ENCODE peak calls at places on chromosome 16, in nine cellular contexts. S, W, X, Z, R, G, Q, U and I are unnamed samples.

GRCh38 chr16:53089434-53090270 is 34.9 kb downstream of the CHD9 start:
- DNase-seq in R (peak), G (no peak), Z (peak), S (no peak), U (peak), W (peak), X (no peak), Q (no peak), I (no peak)

GRCh38 chr16:84630446-84631152 is 12.7 kb upstream of the COTL1 start:
- DNase-seq in S (no peak), R (no peak), W (no peak), Q (peak), G (no peak), U (no peak), Z (no peak), X (no peak), I (no peak)

GRCh38 chr16:30615358-30616076 is 5.3 kb upstream of the ZNF689 start:
- DNase-seq in X (peak), S (peak), W (peak), R (peak), U (peak), G (peak), Q (peak), Z (peak), I (peak)

GRCh38 chr16:86337138-86337537 is 173.2 kb upstream of the FOXF1 start:
- DNase-seq in G (no peak), R (no peak), W (no peak), X (no peak), S (no peak), Z (no peak), U (no peak), Q (no peak), I (no peak)

GRCh38 chr16:81866820-81867440 is 87.8 kb downstream of the PLCG2 start:
- DNase-seq in X (no peak), S (no peak), Z (no peak), Q (no peak), R (no peak), U (no peak), G (no peak), W (no peak), I (no peak)

GRCh38 chr16:38941-39892 is 14.2 kb downstream of the POLR3K start:
- DNase-seq in Z (no peak), W (no peak), S (peak), Q (peak), R (no peak), G (no peak), U (peak), X (peak), I (no peak)

GRCh38 chr16:75109732-75110243 is 6.8 kb downstream of the LDHD start:
- DNase-seq in Z (no peak), R (no peak), G (no peak), U (no peak), W (no peak), S (peak), Q (no peak), X (peak), I (no peak)

GRCh38 chr16:4081035-4081434 is 35.2 kb downstream of the ADCY9 start:
- DNase-seq in R (no peak), Q (no peak), G (no peak), W (no peak), S (no peak), Z (peak), X (no peak), U (no peak), I (no peak)

GRCh38 chr16:8885674-8886592 is 3.8 kb downstream of the LITAFD start:
- DNase-seq in U (peak), Q (no peak), X (peak), Z (peak), S (no peak), W (peak), G (peak), R (peak), I (no peak)

GRCh38 chr16:81429045-81429521 is 15.5 kb upstream of the CMIP start:
- DNase-seq in S (peak), Z (peak), R (peak), X (peak), U (no peak), G (peak), W (peak), Q (no peak), I (peak)

GRCh38 chr16:71288570-71288889 is 672 bp downstream of the CMTR2 start:
- DNase-seq in S (no peak), U (peak), Q (no peak), R (peak), W (no peak), X (no peak), G (no peak), Z (no peak), I (no peak)

GRCh38 chr16:50469121-50469743 is 79.0 kb upstream of the NKD1 start:
- DNase-seq in W (no peak), S (no peak), Z (no peak), U (no peak), X (no peak), Q (no peak), G (no peak), R (no peak), I (no peak)

GRCh38 chr16:10608687-10609409 is 28.4 kb upstream of the EMP2 start:
- DNase-seq in U (no peak), S (no peak), X (no peak), Z (no peak), Q (no peak), R (peak), G (no peak), W (no peak), I (no peak)

GRCh38 chr16:72349719-72350118 is 177.8 kb upstream of the PMFBP1 start:
- DNase-seq in U (no peak), S (no peak), W (no peak), X (no peak), G (no peak), R (no peak), Z (no peak), Q (no peak), I (no peak)

GRCh38 chr16:79593074-79593531 is 7.4 kb downstream of the MAF start:
- DNase-seq in R (no peak), W (no peak), S (no peak), U (no peak), X (no peak), Z (no peak), Q (no peak), G (no peak), I (no peak)

GRCh38 chr16:19804538-19805323 is 79.9 kb downstream of the GPRC5B start:
- DNase-seq in W (peak), U (no peak), R (no peak), G (no peak), Z (peak), Q (no peak), S (peak), X (peak), I (no peak)

GRCh38 chr16:83561876-83562275 is 245.9 kb upstream of the HSBP1 start:
- DNase-seq in U (peak), S (no peak), G (no peak), X (peak), W (peak), R (peak), Q (no peak), Z (peak), I (no peak)

GRCh38 chr16:80988756-80989155 is 17.9 kb downstream of the CMC2 start:
- DNase-seq in U (no peak), W (no peak), S (no peak), Q (no peak), X (no peak), G (no peak), Z (no peak), R (no peak), I (no peak)

GRCh38 chr16:77663711-77664110 is 58.6 kb upstream of the NUDT7 start:
- DNase-seq in Q (no peak), W (no peak), X (no peak), U (no peak), S (no peak), R (no peak), Z (no peak), G (no peak), I (no peak)

GRCh38 chr16:79593754-79594153 is 6.8 kb downstream of the MAF start:
- DNase-seq in Q (no peak), U (no peak), R (no peak), S (no peak), X (no peak), W (no peak), Z (no peak), G (no peak), I (no peak)

GRCh38 chr16:75079346-75079926 is 37.1 kb downstream of the LDHD start:
- DNase-seq in S (no peak), Q (no peak), U (no peak), Z (no peak), G (no peak), R (no peak), W (no peak), X (no peak), I (no peak)

GRCh38 chr16:84471966-84472365 is 32.5 kb downstream of the MEAK7 start:
- DNase-seq in U (no peak), X (no peak), Z (no peak), S (no peak), G (no peak), R (no peak), Q (no peak), W (no peak), I (no peak)

GRCh38 chr16:50603206-50604064 is 55.2 kb downstream of the NKD1 start:
- DNase-seq in U (peak), X (no peak), W (no peak), S (no peak), Q (no peak), R (peak), G (no peak), Z (no peak), I (no peak)

GRCh38 chr16:23949630-23950290 is 114.0 kb downstream of the PRKCB start:
- DNase-seq in Z (no peak), U (no peak), Q (no peak), G (no peak), W (no peak), R (no peak), S (peak), X (no peak), I (no peak)

GRCh38 chr16:8808009-8808408 is 10.4 kb downstream of the PMM2 start:
- DNase-seq in X (no peak), W (no peak), G (no peak), R (no peak), Q (no peak), Z (no peak), U (no peak), S (no peak), I (no peak)

GRCh38 chr16:9077001-9077809 is 14.2 kb upstream of the HAPSTR1 start:
- DNase-seq in U (no peak), R (peak), Q (peak), W (no peak), Z (no peak), X (peak), G (peak), S (peak), I (peak)

DNA sequence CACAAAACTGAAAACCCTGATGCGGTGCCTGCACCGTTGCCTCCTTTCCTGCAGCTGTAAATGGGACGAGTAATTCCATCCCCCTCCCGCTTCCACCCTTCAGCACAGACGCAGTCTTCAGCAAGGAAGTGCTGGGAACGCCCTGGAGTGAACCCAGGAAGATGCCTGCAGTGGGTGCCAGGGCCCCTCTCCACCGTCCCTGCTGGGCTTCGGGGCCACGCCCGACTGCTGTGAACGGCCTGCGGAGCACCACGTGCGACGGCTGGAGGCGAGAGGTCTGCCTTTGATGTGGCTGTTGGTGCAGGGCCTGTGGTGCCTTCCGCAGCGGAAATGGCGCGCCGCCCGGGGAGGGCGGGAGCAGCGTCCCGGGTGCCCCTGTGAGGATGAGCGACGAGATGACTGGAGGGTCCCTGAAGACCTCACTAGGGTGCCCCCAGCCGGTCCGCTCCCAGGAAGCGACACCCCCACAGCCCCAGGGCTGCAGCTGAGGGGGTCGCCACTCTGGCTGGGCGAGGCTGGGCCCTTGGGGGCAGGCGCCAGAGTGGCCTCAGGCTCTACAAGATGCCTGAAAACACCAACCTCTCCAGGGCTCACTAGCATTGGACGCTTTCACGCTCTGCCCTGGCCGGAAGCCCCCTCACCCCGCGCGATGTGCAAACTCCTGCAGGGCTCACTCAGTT is 749 bp upstream of the MC1R start:
- DNase-seq in S (peak), W (peak), Q (peak), X (peak), U (peak), Z (peak), G (peak), R (peak), I (peak)
- TF ChIP-seq EZH2phosphoT487 in S (no peak), W (no peak), Q (no peak), X (peak), U (no peak), Z (no peak), G (no peak), R (no peak), I (no peak)

DNA sequence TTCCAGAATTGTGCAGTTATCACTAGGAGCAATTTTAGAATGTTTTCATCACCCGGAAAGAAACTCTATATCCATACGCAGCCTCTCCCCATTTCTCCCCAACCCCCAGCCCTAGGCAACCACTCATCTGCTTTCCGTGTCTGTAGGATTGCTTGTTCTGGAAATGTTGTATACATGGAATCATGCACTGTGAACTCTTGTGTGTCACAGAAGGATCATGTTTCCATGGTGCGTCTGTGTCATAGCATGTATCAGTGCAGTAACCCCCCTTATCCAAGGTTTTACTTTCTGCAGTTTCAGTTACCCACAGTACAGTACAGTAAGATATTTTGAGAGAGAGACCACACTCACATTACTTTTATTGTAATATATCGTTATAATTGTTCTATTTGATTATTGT is 299.4 kb downstream of the CPPED1 start:
- DNase-seq in Q (no peak), R (no peak), G (no peak), W (no peak), U (no peak), S (no peak), X (no peak), Z (no peak), I (no peak)
- TF ChIP-seq EZH2phosphoT487 in Q (no peak), R (no peak), G (no peak), W (no peak), U (no peak), S (no peak), X (no peak), Z (no peak), I (no peak)

GRCh38 chr16:89084814-89085612 is 8.6 kb upstream of the ACSF3 start:
- DNase-seq in X (no peak), R (no peak), Z (no peak), Q (no peak), S (no peak), W (no peak), G (no peak), U (no peak), I (no peak)
- TF ChIP-seq EZH2phosphoT487 in X (no peak), R (no peak), Z (no peak), Q (no peak), S (no peak), W (no peak), G (no peak), U (no peak), I (no peak)

GRCh38 chr16:2520097-2520783 is at the start of gene AMDHD2:
- DNase-seq in X (peak), S (peak), Z (peak), Q (peak), U (peak), G (peak), W (peak), R (peak), I (peak)
- TF ChIP-seq EZH2phosphoT487 in X (no peak), S (no peak), Z (no peak), Q (no peak), U (no peak), G (no peak), W (no peak), R (no peak), I (no peak)

DNA sequence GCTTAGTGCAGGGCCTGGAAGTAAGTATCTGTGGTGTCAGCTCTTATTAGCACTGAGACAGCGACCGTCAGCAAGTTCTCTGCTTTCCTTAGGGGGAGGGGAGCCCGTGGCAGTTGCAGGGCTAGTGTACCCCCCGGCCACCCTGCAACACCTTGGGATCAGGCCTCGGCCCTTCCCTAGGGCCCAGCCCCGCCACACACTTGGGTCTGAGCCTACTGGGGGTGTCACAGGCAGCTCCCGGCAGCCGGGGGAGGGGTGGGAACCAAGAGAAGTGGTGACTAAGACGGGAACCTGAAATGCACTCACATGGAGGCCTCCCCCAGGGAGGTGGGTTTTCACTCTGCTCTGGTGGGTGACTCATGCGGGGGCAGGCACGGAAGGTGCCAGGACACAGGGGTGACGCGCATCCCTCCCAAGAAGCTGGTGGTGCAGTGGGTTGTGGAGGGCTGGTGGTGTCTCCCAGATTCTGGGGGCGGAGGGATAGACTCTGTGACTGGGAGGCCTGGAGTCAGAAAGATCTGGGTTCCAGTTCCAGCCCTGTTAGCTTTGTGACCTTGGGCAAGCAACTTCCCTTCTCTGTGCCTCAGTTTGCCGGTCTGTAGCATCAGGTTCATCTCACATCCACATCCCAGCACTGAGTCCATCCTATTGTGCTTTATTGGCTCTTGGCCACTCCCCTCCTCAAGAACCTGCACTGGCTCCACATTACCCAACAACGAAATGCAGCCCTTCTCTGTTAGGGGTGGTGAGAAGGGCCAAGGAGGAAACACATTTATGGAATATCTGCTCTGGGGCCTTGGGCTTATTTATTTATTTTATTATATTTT is 44.5 kb downstream of the LAT start:
- DNase-seq in X (peak), S (no peak), R (peak), Q (no peak), G (no peak), Z (peak), W (peak), U (peak), I (no peak)
- TF ChIP-seq EZH2phosphoT487 in X (no peak), S (no peak), R (no peak), Q (no peak), G (no peak), Z (no peak), W (no peak), U (no peak), I (no peak)